ENCODE peak calls at places on chromosomes 16 and 17, in six cellular contexts. C, G, M, H, D and I are unnamed samples.

GRCh38 chr16:66382171-66382965 is 15.9 kb downstream of the CDH5 start:
- DNase-seq in C (peak), G (no peak), M (no peak), H (no peak), D (no peak), I (no peak)

GRCh38 chr16:56995136-56995805 is 5.9 kb downstream of the NLRC5 start:
- DNase-seq in C (no peak), G (no peak), M (no peak), H (no peak), D (no peak), I (no peak)

GRCh38 chr17:20066253-20066652 is 57.1 kb downstream of the SPECC1 start:
- DNase-seq in C (peak), G (peak), M (peak), H (no peak), D (no peak), I (no peak)

GRCh38 chr17:42005128-42005527 is 12.1 kb downstream of the DNAJC7 start:
- DNase-seq in C (peak), G (no peak), M (no peak), H (no peak), D (no peak), I (no peak)

GRCh38 chr17:67139784-67140665 is 95.7 kb downstream of the CACNG1 start:
- DNase-seq in C (no peak), G (peak), M (no peak), H (no peak), D (no peak), I (no peak)

GRCh38 chr16:67917852-67918236 is 13.8 kb downstream of the CTRL start:
- DNase-seq in C (peak), G (no peak), M (peak), H (peak), D (no peak), I (no peak)

GRCh38 chr16:46973457-46974324 is at the start of gene DNAJA2:
- DNase-seq in C (peak), G (peak), M (peak), H (peak), D (peak), I (peak)

GRCh38 chr16:4664538-4665418 is 28.6 kb upstream of the NUDT16L1 start:
- DNase-seq in C (no peak), G (no peak), M (no peak), H (peak), D (peak), I (no peak)

GRCh38 chr17:59558953-59559352 is 6.5 kb upstream of the DHX40 start:
- DNase-seq in C (no peak), G (no peak), M (no peak), H (no peak), D (no peak), I (peak)

GRCh38 chr16:81505011-81505660 is 60.5 kb downstream of the CMIP start:
- DNase-seq in C (no peak), G (no peak), M (no peak), H (no peak), D (peak), I (no peak)

GRCh38 chr16:50038756-50039529 is 13.9 kb downstream of the CNEP1R1 start:
- DNase-seq in C (no peak), G (no peak), M (no peak), H (no peak), D (no peak), I (peak)